ENCODE peak calls at places on chromosome 19, in six cellular contexts. Q is CD4-positive, alpha-beta T cell; Z is IMR-90; C is PC-3; H is HCT116; K is tibial nerve. X is an unnamed sample.

GRCh38 chr19:4430760-4431159 is 26.8 kb downstream of the UBXN6 start:
- DNase-seq in Q (no peak), Z (no peak), C (no peak), H (no peak), K (no peak), X (no peak)

GRCh38 chr19:13154241-13154778 is 4.1 kb downstream of the IER2 start:
- DNase-seq in Q (peak), Z (peak), C (peak), H (no peak), K (peak), X (peak)

GRCh38 chr19:15286688-15287355 is 45.5 kb downstream of the BRD4 start:
- DNase-seq in Q (no peak), Z (no peak), C (no peak), H (no peak), K (no peak), X (no peak)

GRCh38 chr19:49061445-49061844 is 3.2 kb downstream of the NTF4 start:
- DNase-seq in Q (no peak), Z (no peak), C (no peak), H (no peak), K (no peak), X (no peak)

GRCh38 chr19:3324405-3324856 is 42.0 kb upstream of the NFIC start:
- DNase-seq in Q (peak), Z (no peak), C (peak), H (peak), K (peak), X (no peak)

GRCh38 chr19:15449620-15450527 is at the start of gene WIZ:
- DNase-seq in Q (peak), Z (peak), C (peak), H (no peak), K (peak), X (peak)

GRCh38 chr19:58096884-58097283 is 1.1 kb downstream of the ZSCAN18 start:
- DNase-seq in Q (no peak), Z (no peak), C (no peak), H (no peak), K (no peak), X (no peak)

GRCh38 chr19:5156231-5156986 is 184.2 kb downstream of the PTPRS start:
- DNase-seq in Q (no peak), Z (no peak), C (no peak), H (no peak), K (no peak), X (no peak)

GRCh38 chr19:14059652-14060155 is 2.2 kb downstream of the PALM3 start:
- DNase-seq in Q (no peak), Z (no peak), C (no peak), H (no peak), K (no peak), X (no peak)

GRCh38 chr19:11089254-11090013 is at the start of gene LDLR:
- DNase-seq in Q (peak), Z (peak), C (peak), H (peak), K (peak), X (peak)

GRCh38 chr19:43620061-43621001 is 902 bp upstream of the ZNF428 start:
- DNase-seq in Q (peak), Z (no peak), C (no peak), H (no peak), K (no peak), X (no peak)

GRCh38 chr19:35513231-35513974 is at the start of gene DMKN:
- DNase-seq in Q (no peak), Z (peak), C (peak), H (peak), K (no peak), X (peak)

GRCh38 chr19:34482380-34483250 is 1.1 kb downstream of the WTIP start:
- DNase-seq in Q (no peak), Z (peak), C (no peak), H (no peak), K (no peak), X (peak)

GRCh38 chr19:16850133-16850532 is 20.9 kb downstream of the SIN3B start:
- DNase-seq in Q (no peak), Z (peak), C (peak), H (no peak), K (no peak), X (no peak)

GRCh38 chr19:33683881-33684549 is 62.3 kb downstream of the CHST8 start:
- DNase-seq in Q (no peak), Z (peak), C (peak), H (no peak), K (no peak), X (peak)

GRCh38 chr19:57559008-57559403 is 657 bp downstream of the ZNF550 start:
- DNase-seq in Q (no peak), Z (no peak), C (peak), H (no peak), K (no peak), X (peak)

GRCh38 chr19:56348289-56348877 is 33.7 kb upstream of the ZSCAN5A start:
- DNase-seq in Q (no peak), Z (no peak), C (peak), H (peak), K (no peak), X (no peak)

GRCh38 chr19:8307400-8307964 is 676 bp downstream of the CD320 start:
- DNase-seq in Q (no peak), Z (no peak), C (peak), H (no peak), K (no peak), X (no peak)

GRCh38 chr19:14347999-14348889 is 33.0 kb upstream of the ADGRE5 start:
- DNase-seq in Q (peak), Z (no peak), C (peak), H (no peak), K (peak), X (peak)

GRCh38 chr19:42271045-42271419 is 2.0 kb downstream of the CIC start:
- DNase-seq in Q (no peak), Z (no peak), C (no peak), H (no peak), K (no peak), X (no peak)

GRCh38 chr19:42113641-42114348 is 18.5 kb downstream of the POU2F2 start:
- DNase-seq in Q (no peak), Z (peak), C (peak), H (peak), K (no peak), X (peak)

GRCh38 chr19:12872941-12873890 is 8.0 kb downstream of the DNASE2 start:
- DNase-seq in Q (peak), Z (peak), C (peak), H (no peak), K (no peak), X (peak)

GRCh38 chr19:35378356-35378755 is 7.5 kb downstream of the GPR42 start:
- DNase-seq in Q (no peak), Z (no peak), C (no peak), H (no peak), K (no peak), X (no peak)

GRCh38 chr19:12913011-12913561 is 6.0 kb downstream of the SYCE2 start:
- DNase-seq in Q (no peak), Z (peak), C (peak), H (no peak), K (peak), X (no peak)

GRCh38 chr19:8148410-8149231 is 771 bp downstream of the FBN3 start:
- DNase-seq in Q (no peak), Z (no peak), C (peak), H (peak), K (no peak), X (no peak)

GRCh38 chr19:41795031-41795461 is 1.3 kb upstream of the CEACAM3 start:
- DNase-seq in Q (peak), Z (peak), C (peak), H (peak), K (peak), X (no peak)

DNA sequence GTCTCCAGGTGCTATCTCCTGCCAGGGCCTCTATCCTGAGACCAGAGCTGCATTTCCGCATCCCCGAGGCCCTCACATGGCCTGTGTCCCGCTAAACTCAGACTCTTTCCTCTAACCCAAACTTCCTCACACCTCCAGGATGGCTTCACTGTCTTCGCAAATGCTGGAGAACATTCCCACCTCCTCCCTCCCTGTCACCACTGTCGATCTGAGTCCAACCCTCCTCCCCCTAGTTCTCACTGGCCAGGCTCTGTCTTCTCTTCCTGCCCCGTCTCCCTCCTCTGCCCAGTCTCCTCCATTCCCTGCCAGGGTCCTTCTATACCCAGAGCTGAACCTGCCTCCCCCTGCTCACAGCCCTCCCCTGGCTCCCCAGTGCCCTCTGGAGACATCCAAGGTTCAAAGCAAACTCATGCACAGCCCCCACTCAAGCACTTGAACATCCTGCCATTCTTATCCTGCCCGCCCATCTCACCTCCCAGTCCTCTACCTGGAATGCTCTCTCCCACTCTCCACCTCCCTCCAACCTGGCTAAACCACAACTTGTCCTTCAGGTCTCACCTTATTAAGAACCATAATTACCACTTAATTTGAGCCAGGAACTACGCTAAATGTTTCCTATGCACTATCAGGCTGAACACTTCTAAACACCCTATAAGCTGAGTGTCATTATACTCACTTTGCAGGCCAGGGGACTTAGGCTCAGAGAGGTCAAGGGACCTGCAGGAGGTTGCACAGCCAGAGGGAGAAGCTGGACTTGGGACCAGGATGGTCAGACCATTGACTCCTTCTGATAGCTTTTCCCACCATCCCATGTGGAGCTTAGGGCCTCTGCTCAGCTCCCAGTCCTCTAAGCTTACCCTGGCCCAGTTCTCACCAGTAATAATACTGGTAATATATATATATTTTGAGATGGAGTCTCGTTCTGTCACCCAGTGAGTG is 961 bp upstream of the VSIG10L start:
- DNase-seq in Q (no peak), Z (no peak), C (no peak), H (no peak), K (no peak), X (no peak)
- H3K27ac ChIP-seq in Q (no peak), Z (no peak), C (no peak), H (no peak), K (no peak), X (peak)

DNA sequence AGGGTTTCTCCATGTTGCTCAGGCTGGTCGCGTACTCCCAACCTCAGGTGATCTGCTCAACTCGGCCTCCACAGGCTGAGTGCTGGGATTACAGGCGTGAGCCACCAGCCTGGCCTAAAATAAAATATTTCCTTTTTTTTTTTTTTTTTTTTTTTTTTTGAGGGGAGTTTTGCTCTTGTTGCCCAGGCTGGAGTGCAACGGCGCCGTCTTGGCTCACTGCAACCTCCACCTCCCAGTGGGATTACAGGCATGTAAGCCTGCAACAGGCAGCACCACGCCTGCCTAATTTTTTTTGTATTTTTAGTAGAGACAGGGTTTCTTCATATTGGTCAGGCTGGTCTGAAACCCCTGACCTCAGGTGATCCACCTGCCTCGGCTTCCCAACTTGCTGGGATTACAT is 4.9 kb downstream of the ZNF506 start:
- DNase-seq in Q (no peak), Z (no peak), C (no peak), H (no peak), K (no peak), X (no peak)
- TF ChIP-seq CTCF in Q (no peak), Z (no peak), C (no peak), H (no peak), K (no peak), X (no peak)

DNA sequence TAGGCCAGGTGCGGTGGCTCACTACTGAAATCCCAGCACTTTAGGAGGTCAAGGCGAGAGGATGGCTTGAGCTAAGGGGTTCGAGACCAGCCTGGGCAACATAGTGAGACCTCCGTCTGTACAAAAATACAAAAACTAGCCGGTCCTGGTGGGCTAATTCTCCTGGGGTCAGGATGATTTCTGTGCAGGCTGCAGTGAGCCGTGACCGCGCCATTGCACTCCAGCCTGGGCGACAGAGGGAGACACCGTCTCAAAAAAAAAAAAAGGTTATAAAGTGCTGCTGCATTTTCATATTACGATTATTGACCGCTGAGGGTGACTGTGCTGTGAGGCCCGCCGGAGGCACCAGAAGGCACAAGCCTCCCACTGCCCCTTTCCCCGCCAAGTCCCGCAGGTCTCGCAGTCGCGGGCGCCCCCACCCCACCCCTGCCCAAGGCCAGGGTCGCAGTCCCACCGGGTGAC is 477 bp upstream of the PLEKHF1 start:
- DNase-seq in Q (no peak), Z (no peak), C (no peak), H (no peak), K (no peak), X (no peak)
- H3K27ac ChIP-seq in Q (peak), Z (peak), C (peak), H (peak), K (peak), X (peak)

GRCh38 chr19:788821-789472 is 8.3 kb upstream of the PTBP1 start:
- DNase-seq in Q (no peak), Z (no peak), C (no peak), H (no peak), K (no peak), X (no peak)
- TF ChIP-seq CTCF in Q (no peak), Z (no peak), C (no peak), H (no peak), K (no peak), X (no peak)

GRCh38 chr19:53131732-53132131 is 978 bp downstream of the ZNF415 start:
- DNase-seq in Q (no peak), Z (no peak), C (no peak), H (no peak), K (no peak), X (no peak)
- H3K27ac ChIP-seq in Q (no peak), Z (no peak), C (no peak), H (no peak), K (no peak), X (no peak)

GRCh38 chr19:18386543-18387251 is 739 bp downstream of the GDF15 start:
- DNase-seq in Q (no peak), Z (peak), C (no peak), H (no peak), K (peak), X (peak)
- TF ChIP-seq CTCF in Q (no peak), Z (no peak), C (no peak), H (no peak), K (no peak), X (no peak)

DNA sequence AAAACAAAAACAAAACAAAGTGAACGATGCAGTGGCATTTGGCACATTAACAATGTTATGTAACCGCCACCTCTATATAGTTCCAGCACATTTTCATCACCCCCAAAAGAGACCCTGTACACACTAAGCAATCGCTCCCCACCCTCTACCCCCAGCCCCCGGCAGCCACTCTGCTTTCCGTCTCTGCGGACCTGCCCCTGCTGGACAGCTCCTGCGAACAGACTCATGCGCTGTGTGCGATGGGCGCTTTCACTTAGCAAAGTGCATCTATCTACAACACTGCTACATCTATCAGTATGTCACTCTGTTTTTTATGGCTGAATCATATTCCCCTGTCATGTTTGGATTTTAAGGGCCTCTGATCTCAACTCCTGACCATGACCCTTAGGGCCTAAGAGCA is 25.1 kb upstream of the TMEM160 start:
- DNase-seq in Q (no peak), Z (no peak), C (no peak), H (no peak), K (no peak), X (no peak)
- H3K27ac ChIP-seq in Q (no peak), Z (no peak), C (no peak), H (no peak), K (no peak), X (peak)

GRCh38 chr19:55208880-55209429 is 346 bp downstream of the PTPRH start:
- DNase-seq in Q (no peak), Z (no peak), C (no peak), H (no peak), K (no peak), X (no peak)

GRCh38 chr19:55209430-55210119 is at the start of gene PTPRH:
- DNase-seq in Q (no peak), Z (no peak), C (peak), H (no peak), K (no peak), X (no peak)

GRCh38 chr19:55210120-55210493 is 806 bp upstream of the PTPRH start:
- DNase-seq in Q (no peak), Z (peak), C (peak), H (peak), K (no peak), X (peak)

GRCh38 chr19:55213547-55213946 is 4.2 kb upstream of the PTPRH start:
- DNase-seq in Q (no peak), Z (no peak), C (no peak), H (no peak), K (no peak), X (no peak)

GRCh38 chr19:55212447-55212846 is 3.1 kb upstream of the PTPRH start:
- DNase-seq in Q (peak), Z (no peak), C (peak), H (peak), K (no peak), X (peak)
- TF ChIP-seq CTCF in Q (no peak), Z (peak), C (peak), H (peak), K (no peak), X (no peak)

GRCh38 chr19:45423033-45423588 is 606 bp downstream of the ERCC1 start:
- DNase-seq in Q (peak), Z (no peak), C (no peak), H (no peak), K (no peak), X (no peak)
- H3K27ac ChIP-seq in Q (peak), Z (peak), C (peak), H (peak), K (peak), X (peak)